ENCODE peak calls at places on chromosome 12, in five cellular contexts. Q is GM06990, J is mesendoderm, O is GM23248, L is NCI-H510A treated with DMSO at 0.1 percent for 48 hours. K is an unnamed sample.
A peak's percentile ranks its signal among the peaks of the same experiment; 100 is the strongest.

GRCh38 chr12:52658196-52658595 is 6.2 kb upstream of the KRT2 start:
- DNase-seq in Q (no peak), J (no peak), O (no peak), L (no peak), K (no peak)

GRCh38 chr12:124992874-124993567 is 424 bp upstream of the BRI3BP start:
- DNase-seq in Q (peak; percentile 69), J (peak; percentile 96), O (peak; percentile 11), L (peak; percentile 98), K (peak; percentile 94)

GRCh38 chr12:99686142-99686541 is 38.6 kb downstream of the GARIN6 start:
- DNase-seq in Q (no peak), J (no peak), O (no peak), L (no peak), K (no peak)

GRCh38 chr12:44031472-44032185 is 195.7 kb downstream of the TMEM117 start:
- DNase-seq in Q (no peak), J (peak; percentile 7), O (no peak), L (no peak), K (no peak)

GRCh38 chr12:96907681-96908163 is 665 bp downstream of the NEDD1 start:
- DNase-seq in Q (no peak), J (peak; percentile 70), O (peak; percentile 59), L (peak; percentile 42), K (peak; percentile 47)

GRCh38 chr12:64621257-64621942 is 11.1 kb downstream of the RASSF3 start:
- DNase-seq in Q (peak; percentile 62), J (no peak), O (peak; percentile 43), L (no peak), K (no peak)

GRCh38 chr12:46531059-46531785 is 158.6 kb upstream of the SLC38A2 start:
- DNase-seq in Q (no peak), J (no peak), O (no peak), L (no peak), K (no peak)

GRCh38 chr12:66061557-66062279 is 68.8 kb downstream of the LLPH start:
- DNase-seq in Q (no peak), J (peak; percentile 85), O (no peak), L (no peak), K (no peak)

GRCh38 chr12:48999371-49000131 is at the start of gene DDN:
- DNase-seq in Q (peak; percentile 82), J (no peak), O (peak; percentile 78), L (no peak), K (peak; percentile 74)

GRCh38 chr12:120249266-120249874 is 16.2 kb downstream of the PXN start:
- DNase-seq in Q (no peak), J (no peak), O (no peak), L (no peak), K (no peak)

GRCh38 chr12:2179953-2180736 is 127.4 kb downstream of the CACNA1C start:
- DNase-seq in Q (no peak), J (no peak), O (peak; percentile 99), L (no peak), K (no peak)

GRCh38 chr12:68198490-68199086 is 27.0 kb downstream of the IL26 start:
- DNase-seq in Q (no peak), J (no peak), O (no peak), L (no peak), K (no peak)

GRCh38 chr12:71299541-71300376 is 139.8 kb upstream of the LGR5 start:
- DNase-seq in Q (no peak), J (no peak), O (no peak), L (no peak), K (no peak)

GRCh38 chr12:89347325-89347829 is 4.9 kb downstream of the DUSP6 start:
- DNase-seq in Q (no peak), J (no peak), O (no peak), L (no peak), K (no peak)

K was measured in NCI-H146.